ENCODE peak calls at places on chromosomes 3 and 15, in four cellular contexts. W is activated naive CD4-positive, alpha-beta T cell treated with Interleukin-2 at 50 U/mL for 16 hours; D is activated CD4-positive, alpha-beta T cell treated with anti-CD3 and anti-CD28 coated beads, Interleukin-2, amount 10 ng/mL, durations not matched to agents 7 days and 5 days; M is stimulated activated CD8-positive, alpha-beta memory T cell treated with anti-CD3 and anti-CD28 coated beads, Interleukin-2, amount 100 ng/mL, for 48 hours. V is an unnamed sample.
A peak's percentile ranks its signal among the peaks of the same experiment; 100 is the strongest.

GRCh38 chr15:68258684-68259083 is 18.9 kb upstream of the FEM1B start:
- DNase-seq in W (no peak), D (no peak), M (no peak), V (peak; percentile 44)

GRCh38 chr3:171427771-171428320 is 32.4 kb downstream of the TNIK start:
- DNase-seq in W (no peak), D (no peak), M (no peak), V (no peak)

GRCh38 chr15:90813796-90814192 is 54.6 kb upstream of the FURIN start:
- DNase-seq in W (peak; percentile 30), D (peak; percentile 35), M (no peak), V (no peak)

GRCh38 chr3:125192190-125193035 is 20.1 kb downstream of the SLC12A8 start:
- DNase-seq in W (no peak), D (no peak), M (no peak), V (no peak)

GRCh38 chr3:29478671-29479070 is 197.8 kb downstream of the RBMS3 start:
- DNase-seq in W (no peak), D (no peak), M (no peak), V (no peak)

GRCh38 chr15:65512807-65513416 is 4.6 kb downstream of the DPP8 start:
- DNase-seq in W (no peak), D (no peak), M (no peak), V (peak; percentile 30)

GRCh38 chr3:194475978-194476377 is 10.8 kb downstream of the ATP13A3 start:
- DNase-seq in W (no peak), D (no peak), M (no peak), V (no peak)

GRCh38 chr3:126360714-126361060 is 3.5 kb upstream of the KLF15 start:
- DNase-seq in W (no peak), D (no peak), M (no peak), V (no peak)

GRCh38 chr15:52511084-52511483 is 17.6 kb downstream of the MYO5A start:
- DNase-seq in W (no peak), D (no peak), M (no peak), V (no peak)

GRCh38 chr3:171245796-171246453 is 214.3 kb downstream of the TNIK start:
- DNase-seq in W (no peak), D (no peak), M (no peak), V (no peak)

GRCh38 chr3:194952882-194953281 is 267.2 kb downstream of the FAM43A start:
- DNase-seq in W (no peak), D (no peak), M (no peak), V (no peak)

GRCh38 chr15:31078461-31078860 is 23.1 kb downstream of the TRPM1 start:
- DNase-seq in W (no peak), D (no peak), M (no peak), V (no peak)

GRCh38 chr3:71069797-71070196 is 513.7 kb downstream of the FOXP1 start:
- DNase-seq in W (peak; percentile 74), D (peak; percentile 75), M (no peak), V (peak; percentile 74)

GRCh38 chr3:164416491-164417222 is 661.6 kb downstream of the SI start:
- DNase-seq in W (no peak), D (no peak), M (no peak), V (no peak)

GRCh38 chr3:17119198-17120072 is 234.7 kb downstream of the PLCL2 start:
- DNase-seq in W (no peak), D (no peak), M (no peak), V (peak; percentile 15)

GRCh38 chr3:23646201-23646955 is 159.4 kb upstream of the UBE2E1 start:
- DNase-seq in W (no peak), D (no peak), M (no peak), V (no peak)

GRCh38 chr15:65318870-65319356 is 14.4 kb downstream of the RNU5B-1 start:
- DNase-seq in W (peak; percentile 80), D (peak; percentile 79), M (peak; percentile 40), V (peak; percentile 86)

GRCh38 chr15:66252411-66253295 is 897 bp downstream of the MEGF11 start:
- DNase-seq in W (peak; percentile 49), D (peak; percentile 36), M (peak; percentile 33), V (peak; percentile 50)

GRCh38 chr15:101151286-101151685 is 100.6 kb downstream of the CHSY1 start:
- DNase-seq in W (no peak), D (no peak), M (no peak), V (no peak)

GRCh38 chr15:36675008-36675407 is 95.6 kb downstream of the CDIN1 start:
- DNase-seq in W (no peak), D (no peak), M (no peak), V (no peak)

GRCh38 chr15:68234060-68234459 is 4.5 kb upstream of the CLN6 start:
- DNase-seq in W (no peak), D (no peak), M (no peak), V (peak; percentile 11)

GRCh38 chr3:99663981-99664380 is 25.6 kb downstream of the COL8A1 start:
- DNase-seq in W (no peak), D (no peak), M (no peak), V (no peak)

GRCh38 chr3:33067484-33067883 is 29.5 kb downstream of the GLB1 start:
- DNase-seq in W (no peak), D (no peak), M (no peak), V (no peak)

GRCh38 chr15:74420193-74420905 is 13.4 kb downstream of the SEMA7A start:
- DNase-seq in W (no peak), D (no peak), M (no peak), V (no peak)

GRCh38 chr3:127044996-127045395 is 62.1 kb downstream of the PLXNA1 start:
- DNase-seq in W (no peak), D (no peak), M (no peak), V (peak; percentile 39)

GRCh38 chr3:102180291-102180931 is 254.4 kb upstream of the ZPLD1 start:
- DNase-seq in W (no peak), D (no peak), M (no peak), V (no peak)

GRCh38 chr3:114274929-114275328 is 18.9 kb upstream of the TIGIT start:
- DNase-seq in W (no peak), D (no peak), M (no peak), V (no peak)

GRCh38 chr3:132660056-132660744 is at the start of gene UBA5:
- DNase-seq in W (peak; percentile 80), D (peak; percentile 77), M (peak; percentile 53), V (peak; percentile 86)

GRCh38 chr3:14467723-14468620 is 65.6 kb downstream of the SLC6A6 start:
- DNase-seq in W (peak; percentile 43), D (peak; percentile 41), M (no peak), V (no peak)

GRCh38 chr15:101521563-101521962 is 32.1 kb upstream of the PCSK6 start:
- DNase-seq in W (no peak), D (no peak), M (no peak), V (no peak)

GRCh38 chr3:147816770-147817169 is 407.6 kb downstream of the ZIC1 start:
- DNase-seq in W (no peak), D (no peak), M (no peak), V (peak; percentile 42)

GRCh38 chr3:6223572-6223971 is 637.3 kb upstream of the GRM7 start:
- DNase-seq in W (no peak), D (no peak), M (no peak), V (no peak)

GRCh38 chr15:52728899-52729298 is 49.7 kb upstream of the ATOSA start:
- DNase-seq in W (no peak), D (no peak), M (no peak), V (no peak)

GRCh38 chr3:29560031-29560430 is 279.2 kb downstream of the RBMS3 start:
- DNase-seq in W (no peak), D (no peak), M (no peak), V (no peak)

GRCh38 chr3:35709691-35710090 is 70.4 kb downstream of the ARPP21 start:
- DNase-seq in W (no peak), D (no peak), M (no peak), V (no peak)

GRCh38 chr15:85609492-85609891 is 185.2 kb downstream of the KLHL25 start:
- DNase-seq in W (no peak), D (no peak), M (no peak), V (no peak)

GRCh38 chr3:12235691-12236090 is 53.2 kb upstream of the PPARG start:
- DNase-seq in W (no peak), D (no peak), M (no peak), V (no peak)